ENCODE peak calls at places on chromosome 4, in five cellular contexts. W, V, O, I and C are unnamed samples. For H3K4me1, the result is how much of the 10 kb centered on the place peaks cover.

GRCh38 chr4:105457997-105458396 is 15.9 kb downstream of the PPA2 start:
- DNase-seq in W (no peak), V (no peak), O (no peak), I (no peak), C (no peak)

GRCh38 chr4:83043801-83044407 is 8.9 kb downstream of the COPS4 start:
- DNase-seq in W (no peak), V (no peak), O (no peak), I (no peak), C (no peak)

GRCh38 chr4:48570646-48571220 is 80.7 kb downstream of the ZAR1 start:
- DNase-seq in W (no peak), V (no peak), O (no peak), I (no peak), C (no peak)

GRCh38 chr4:170581322-170581721 is 491.6 kb upstream of the AADAT start:
- DNase-seq in W (peak), V (no peak), O (no peak), I (peak), C (no peak)

GRCh38 chr4:183722738-183723560 is 63.9 kb downstream of the TRAPPC11 start:
- DNase-seq in W (peak), V (no peak), O (peak), I (peak), C (peak)

GRCh38 chr4:56532239-56532638 is 26.6 kb downstream of the ARL9 start:
- DNase-seq in W (no peak), V (no peak), O (no peak), I (no peak), C (no peak)

GRCh38 chr4:158315706-158316105 is 105.4 kb downstream of the TMEM144 start:
- DNase-seq in W (no peak), V (no peak), O (no peak), I (no peak), C (no peak)

GRCh38 chr4:141028024-141028529 is 105.2 kb downstream of the RNF150 start:
- DNase-seq in W (no peak), V (no peak), O (no peak), I (no peak), C (no peak)

GRCh38 chr4:30103455-30103854 is 616.7 kb upstream of the PCDH7 start:
- DNase-seq in W (no peak), V (no peak), O (no peak), I (no peak), C (no peak)

GRCh38 chr4:52377563-52377962 is 281.5 kb downstream of the USP46 start:
- DNase-seq in W (no peak), V (no peak), O (no peak), I (no peak), C (no peak)

GRCh38 chr4:101584306-101584705 is 206.2 kb upstream of the BANK1 start:
- DNase-seq in W (no peak), V (no peak), O (no peak), I (no peak), C (no peak)

GRCh38 chr4:60718874-60719273 is 481.3 kb upstream of the ADGRL3 start:
- DNase-seq in W (no peak), V (no peak), O (no peak), I (no peak), C (no peak)

GRCh38 chr4:8346838-8347605 is 77.5 kb downstream of the HTRA3 start:
- DNase-seq in W (no peak), V (no peak), O (peak), I (no peak), C (no peak)

GRCh38 chr4:144709793-144710525 is 64.0 kb downstream of the HHIP start:
- DNase-seq in W (no peak), V (peak), O (peak), I (no peak), C (no peak)

DNA sequence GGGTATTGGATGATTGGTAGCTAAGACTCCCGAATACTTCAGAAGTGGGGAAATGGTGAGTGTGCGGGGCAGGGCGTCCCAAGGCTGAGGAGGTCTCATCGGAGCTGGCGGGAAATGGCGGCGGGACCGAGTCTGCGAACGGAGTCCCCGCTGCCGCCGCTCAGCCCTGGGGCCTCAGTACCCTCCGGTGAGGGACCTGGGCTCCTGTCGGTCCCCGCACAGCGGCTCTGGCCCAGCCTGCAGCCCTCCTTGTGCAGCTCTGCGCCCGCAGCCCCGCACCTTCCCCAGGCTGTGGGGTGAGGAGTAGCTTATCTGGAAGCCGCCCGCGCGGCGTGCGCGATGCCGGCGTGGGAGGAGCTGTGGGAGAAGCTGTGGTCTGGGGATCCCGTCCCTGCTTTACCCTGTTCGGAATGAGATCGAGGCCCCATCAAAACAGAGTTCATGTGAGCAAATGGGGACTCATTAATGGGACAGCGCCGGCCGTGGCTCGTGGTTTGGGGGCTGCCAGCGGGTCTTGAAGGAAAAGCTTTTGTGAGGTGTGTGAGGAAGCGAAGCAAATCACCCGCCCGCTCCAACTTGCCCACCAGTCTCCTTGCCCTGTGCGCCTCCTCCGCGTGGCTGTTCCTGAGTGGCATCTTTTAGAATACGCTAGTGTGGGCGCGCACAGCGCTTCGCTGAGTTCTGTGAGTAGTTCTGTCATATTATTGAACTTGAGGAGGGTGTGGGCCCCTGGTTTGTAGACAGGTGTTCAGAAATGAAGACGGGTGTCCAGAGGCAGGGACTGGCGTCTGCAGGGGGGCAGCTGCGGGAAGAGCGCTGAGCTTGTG is 531 bp downstream of the ZNF141 start:
- DNase-seq in W (no peak), V (peak), O (no peak), I (no peak), C (peak)
- TF ChIP-seq POLR2A in W (no peak), V (no peak), O (no peak), I (peak), C (no peak)

DNA sequence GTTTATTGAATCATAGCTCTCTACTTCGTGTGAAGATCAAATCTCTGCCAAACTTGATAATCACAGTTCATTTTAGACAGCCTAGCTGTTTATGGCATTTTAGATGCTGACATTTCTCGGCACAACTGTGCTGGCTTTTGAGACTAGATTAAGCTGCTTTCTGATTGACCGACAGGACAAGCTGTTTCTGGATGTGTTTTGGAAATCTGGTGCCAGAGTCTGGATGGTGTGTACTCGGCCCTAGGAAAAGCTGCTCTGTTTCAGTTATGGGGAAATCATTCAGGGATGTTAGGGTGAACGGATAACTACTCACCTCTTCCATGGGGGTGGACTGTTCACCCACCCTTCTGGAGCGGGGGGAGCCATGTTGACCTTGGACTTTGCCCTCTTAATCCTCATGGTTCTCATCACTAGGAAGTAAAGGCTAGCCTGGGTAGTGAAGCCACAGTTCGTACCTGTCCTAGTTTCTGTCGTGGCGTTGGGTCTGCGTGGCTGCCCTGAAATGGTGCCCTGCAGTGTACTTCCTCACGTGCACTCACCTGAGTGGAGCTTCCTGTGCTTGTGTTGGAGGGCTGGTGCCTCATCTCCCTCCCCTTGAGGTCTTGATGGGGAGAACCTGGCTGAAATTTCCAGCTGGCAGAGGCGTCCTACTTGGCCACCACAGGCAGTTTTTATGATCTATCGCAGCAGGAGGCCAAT is 13.7 kb upstream of the WDR1 start:
- DNase-seq in W (no peak), V (no peak), O (no peak), I (no peak), C (no peak)
- H3K4me1 ChIP-seq in W (under half), V (under half), O (under half), I (under half), C (under half)

GRCh38 chr4:152380919-152381318 is 155.0 kb downstream of the FBXW7 start:
- DNase-seq in W (no peak), V (no peak), O (no peak), I (no peak), C (no peak)
- H3K27ac ChIP-seq in W (peak), V (no peak), O (no peak), I (no peak), C (no peak)

DNA sequence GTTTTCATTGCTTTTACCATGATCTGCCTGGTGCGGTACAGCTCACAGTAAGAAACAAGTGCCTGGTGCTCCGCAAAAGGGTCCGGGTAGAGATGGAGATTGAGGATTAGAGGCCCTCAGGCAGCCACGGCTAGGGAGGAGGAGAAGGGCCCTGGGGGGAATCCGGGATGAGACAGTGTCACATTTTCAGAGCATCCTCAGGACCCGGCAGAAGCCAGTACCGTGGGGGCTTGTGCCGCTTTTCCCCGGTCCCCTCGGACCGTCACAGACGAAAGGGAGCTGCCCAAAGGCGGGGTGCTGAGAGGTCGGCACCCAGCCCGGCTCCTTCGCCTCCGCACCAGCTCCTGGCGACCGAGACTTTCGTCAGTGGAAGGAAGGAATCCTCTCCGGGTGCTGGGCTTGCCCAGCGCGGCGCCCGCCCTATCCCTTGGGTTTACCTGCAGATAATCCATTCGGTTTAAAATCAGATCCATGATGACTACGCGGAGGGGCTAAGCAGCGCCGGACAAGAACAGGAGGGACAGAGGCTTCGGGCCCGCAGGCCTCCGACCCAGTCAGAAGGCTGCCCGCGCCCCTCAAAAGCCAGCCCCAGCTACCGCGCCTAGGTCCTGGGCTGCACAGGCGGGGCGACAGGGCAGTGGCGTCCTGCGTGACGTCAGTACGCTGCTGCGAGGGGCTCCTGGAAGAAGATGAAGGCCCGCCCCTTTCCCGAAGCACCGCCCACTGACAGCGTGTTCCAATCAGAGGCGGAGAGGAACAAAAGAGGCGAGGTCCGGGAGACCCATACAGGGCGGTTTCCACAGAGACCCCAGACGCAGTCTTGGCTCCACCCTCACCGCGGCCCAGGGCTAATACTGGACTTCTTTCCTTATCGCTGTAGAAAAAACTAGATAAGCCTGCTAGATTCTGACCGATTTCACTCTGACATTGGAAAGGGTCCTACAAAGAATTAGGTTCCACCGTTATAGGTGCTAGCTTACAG is at the start of gene BBS7:
- DNase-seq in W (peak), V (peak), O (peak), I (peak), C (peak)
- TF ChIP-seq POLR2A in W (peak), V (peak), O (peak), I (peak), C (no peak)

DNA sequence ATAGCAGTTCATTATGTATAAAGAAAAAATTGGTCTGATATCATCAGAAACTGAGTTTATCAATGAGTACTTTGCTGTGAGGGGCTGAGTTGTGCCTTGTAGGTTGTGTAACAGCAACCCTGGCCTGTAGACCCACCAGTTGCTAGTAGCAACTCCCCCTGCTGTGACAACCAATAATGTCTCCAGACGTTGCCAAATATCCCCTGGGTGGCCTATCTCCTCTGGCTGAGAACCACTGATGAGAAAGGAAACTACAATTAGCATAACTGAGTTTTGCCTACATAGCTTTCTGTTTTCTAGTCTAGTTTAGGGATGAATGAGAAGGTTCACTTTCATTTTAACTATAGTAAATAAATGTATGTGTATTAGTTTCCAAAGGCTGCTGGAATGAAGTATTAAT is 234.1 kb downstream of the CPE start:
- DNase-seq in W (no peak), V (no peak), O (no peak), I (no peak), C (no peak)
- H3K4me1 ChIP-seq in W (under half), V (under half), O (under half), I (under half), C (under half)

DNA sequence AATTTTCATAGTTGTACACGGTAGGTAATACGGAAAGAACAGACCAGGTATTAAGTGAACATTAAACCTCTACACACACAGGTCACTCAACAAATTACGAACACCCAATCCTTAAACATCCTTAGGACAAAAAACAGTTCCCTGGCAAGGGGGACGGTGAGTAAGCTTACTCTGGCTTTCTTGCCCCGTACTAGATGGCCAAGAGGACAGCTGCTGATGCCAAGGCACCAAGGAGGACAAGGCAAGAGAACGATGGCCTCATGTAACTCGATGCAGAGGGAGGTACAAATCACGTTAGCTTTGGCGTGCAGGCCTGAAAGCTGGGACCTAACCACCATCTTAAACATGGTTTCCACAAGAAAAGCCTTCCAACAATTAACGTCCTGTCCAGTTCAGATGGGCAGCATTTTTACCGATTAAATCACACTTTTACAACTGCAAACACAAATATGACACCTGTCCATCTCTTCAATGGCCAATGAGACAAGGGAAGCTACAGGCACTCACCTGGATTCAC is 23.7 kb downstream of the FAT1 start:
- DNase-seq in W (no peak), V (no peak), O (no peak), I (no peak), C (no peak)
- H3K27ac ChIP-seq in W (no peak), V (peak), O (peak), I (no peak), C (peak)

GRCh38 chr4:152159773-152160172 is 376.1 kb downstream of the FBXW7 start:
- DNase-seq in W (no peak), V (no peak), O (no peak), I (no peak), C (no peak)

GRCh38 chr4:152160236-152160800 is 375.6 kb downstream of the FBXW7 start:
- DNase-seq in W (no peak), V (no peak), O (no peak), I (no peak), C (no peak)

GRCh38 chr4:152162331-152162697 is 373.6 kb downstream of the FBXW7 start:
- DNase-seq in W (no peak), V (no peak), O (no peak), I (no peak), C (no peak)

GRCh38 chr4:152164561-152164960 is 371.3 kb downstream of the FBXW7 start:
- DNase-seq in W (no peak), V (no peak), O (no peak), I (no peak), C (no peak)

DNA sequence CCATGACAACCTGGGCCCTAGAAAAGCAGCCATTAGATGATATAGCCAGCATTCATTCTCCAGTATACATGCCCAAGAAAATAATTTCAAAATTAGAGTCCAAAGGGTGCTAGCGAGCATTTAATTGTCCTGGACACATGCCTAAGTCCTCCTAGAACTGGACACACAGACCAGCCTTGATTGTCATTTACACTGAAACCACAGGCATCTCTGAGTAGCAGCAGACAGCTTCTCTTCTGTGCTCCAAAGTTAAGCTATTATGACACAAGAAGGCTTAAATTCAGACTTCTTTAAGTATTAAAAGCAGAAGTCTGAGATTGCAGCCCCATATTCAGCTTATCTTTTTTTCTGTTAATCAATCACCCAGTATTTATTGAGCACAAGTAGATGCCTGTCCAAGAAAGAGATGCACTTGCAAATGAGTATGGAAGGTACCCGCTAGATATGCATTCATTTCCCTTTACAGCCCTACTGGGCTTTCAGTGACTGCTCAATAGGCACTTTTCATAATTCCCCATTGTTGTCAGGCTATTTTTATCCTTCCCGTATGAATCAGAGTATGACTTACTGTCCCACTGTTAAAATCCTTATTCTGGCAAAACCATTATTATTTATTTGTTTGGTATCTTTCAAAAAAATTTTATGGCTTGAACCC is 374.1 kb downstream of the FBXW7 start:
- DNase-seq in W (no peak), V (no peak), O (no peak), I (no peak), C (no peak)
- TF ChIP-seq POLR2A in W (no peak), V (no peak), O (no peak), I (no peak), C (no peak)

GRCh38 chr4:88277711-88278025 is 6.7 kb downstream of the PPM1K start:
- DNase-seq in W (no peak), V (no peak), O (no peak), I (no peak), C (no peak)
- H3K4me1 ChIP-seq in W (half or more), V (under half), O (under half), I (under half), C (under half)